ENCODE peak calls at places on chromosomes 12 and 14, in four cellular contexts. U is epithelial cell of esophagus; M is CD8-positive, alpha-beta T cell; O is choroid plexus epithelial cell. X is an unnamed sample.

GRCh38 chr12:57276935-57277563 is 26.1 kb upstream of the STAC3 start:
- DNase-seq in O (peak; percentile 60), M (no peak), U (peak; percentile 16), X (peak; percentile 21)

GRCh38 chr12:100823988-100824387 is 29.4 kb downstream of the ANO4 start:
- DNase-seq in O (peak; percentile 21), M (no peak), U (peak; percentile 80), X (peak; percentile 27)

GRCh38 chr12:82883396-82884360 is 197.0 kb downstream of the TMTC2 start:
- DNase-seq in O (no peak), M (no peak), U (no peak), X (no peak)

GRCh38 chr14:33335366-33335765 is 396.7 kb downstream of the NPAS3 start:
- DNase-seq in O (peak; percentile 22), M (no peak), U (no peak), X (no peak)

GRCh38 chr12:101207086-101207780 is 2.8 kb downstream of the SLC5A8 start:
- DNase-seq in M (no peak), U (peak; percentile 77), O (no peak), X (no peak)

GRCh38 chr12:91432079-91432478 is 249.5 kb upstream of the DCN start:
- DNase-seq in M (no peak), O (peak; percentile 90), U (no peak), X (peak; percentile 37)

GRCh38 chr14:101636081-101636560 is 74.8 kb downstream of the DIO3 start:
- DNase-seq in U (no peak), O (no peak), M (no peak), X (no peak)

GRCh38 chr12:20524113-20524512 is 155.8 kb downstream of the PDE3A start:
- DNase-seq in M (no peak), O (no peak), U (no peak), X (no peak)

GRCh38 chr14:104445086-104445485 is 134.5 kb upstream of the C14orf180 start:
- DNase-seq in O (no peak), M (no peak), U (no peak), X (no peak)

GRCh38 chr14:98236314-98236713 is 1035.7 kb downstream of the BCL11B start:
- DNase-seq in O (no peak), M (no peak), U (no peak), X (no peak)

GRCh38 chr14:91899213-91899612 is 31.9 kb upstream of the TC2N start:
- DNase-seq in O (no peak), M (no peak), U (peak; percentile 42), X (no peak)

GRCh38 chr14:32602699-32603098 is 273.6 kb downstream of the AKAP6 start:
- DNase-seq in U (no peak), O (no peak), M (no peak), X (no peak)

GRCh38 chr14:28058012-28058296 is 708.6 kb upstream of the FOXG1 start:
- DNase-seq in M (no peak), O (no peak), U (no peak), X (no peak)

GRCh38 chr14:23185046-23185445 is 1.6 kb upstream of the SLC7A8 start:
- DNase-seq in U (peak; percentile 67), O (peak; percentile 66), M (no peak), X (peak; percentile 24)

GRCh38 chr12:47032644-47033043 is 46.8 kb upstream of the PCED1B start:
- DNase-seq in M (no peak), U (peak; percentile 71), O (peak; percentile 87), X (peak; percentile 81)

GRCh38 chr12:51814311-51815088 is 34.0 kb downstream of the FIGNL2 start:
- DNase-seq in O (peak; percentile 72), M (peak; percentile 71), U (peak; percentile 65), X (peak; percentile 56)
- TF ChIP-seq CTCF in O (peak; percentile 57), M (peak; percentile 71), U (peak; percentile 39), X (peak; percentile 66)

DNA sequence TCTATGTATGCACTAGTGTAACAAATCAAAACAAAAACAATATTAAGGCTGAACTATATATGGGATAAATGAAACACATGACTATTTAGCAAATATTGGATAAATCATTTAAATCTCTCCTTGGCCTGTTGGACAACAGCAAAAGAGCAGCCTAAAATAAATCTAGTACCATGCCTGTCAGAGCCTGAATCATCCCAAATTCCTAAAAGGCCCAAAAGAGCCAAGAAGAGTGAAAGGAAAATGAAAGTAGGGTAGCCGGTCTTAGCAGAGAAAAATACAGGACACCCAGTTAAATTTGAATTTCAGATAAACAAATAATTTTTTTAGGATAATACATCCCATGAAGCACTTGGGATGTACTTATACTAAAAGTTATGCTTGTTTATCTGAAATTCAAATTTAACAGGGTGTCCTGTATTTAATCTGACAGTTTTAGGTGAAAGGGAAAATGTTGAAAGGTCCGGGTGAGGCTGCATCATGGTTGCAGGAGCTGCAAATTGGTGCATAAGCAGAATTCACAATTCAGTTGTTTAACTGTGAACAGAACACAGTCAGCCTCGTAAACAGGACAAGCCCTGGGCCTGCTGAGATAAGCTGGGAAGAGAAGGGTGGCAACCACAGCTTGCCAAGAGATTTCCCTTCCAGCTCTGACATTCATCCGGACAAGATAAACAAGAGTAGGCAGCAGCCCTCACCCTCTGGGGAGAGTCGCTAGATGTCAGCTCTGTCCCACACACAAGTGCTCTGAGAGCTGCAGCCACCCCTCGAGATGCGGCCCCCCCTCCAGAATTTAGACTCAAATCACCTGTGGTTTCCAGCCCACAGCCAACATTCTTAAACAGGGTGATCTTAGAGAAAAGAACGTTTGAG is 30.3 kb downstream of the DMAC2L start:
- DNase-seq in U (peak; percentile 68), M (peak; percentile 45), O (peak; percentile 88), X (peak; percentile 75)
- H3K4me3 ChIP-seq in U (no peak overlapping the region), M (no peak overlapping the region), O (no peak overlapping the region), X (no peak overlapping the region)

GRCh38 chr12:2052861-2053674 is at the start of gene CACNA1C:
- DNase-seq in O (peak; percentile 66), U (peak; percentile 42), M (no peak), X (peak; percentile 52)
- TF ChIP-seq CTCF in O (peak; percentile 40), U (no peak), M (no peak), X (peak; percentile 35)

DNA sequence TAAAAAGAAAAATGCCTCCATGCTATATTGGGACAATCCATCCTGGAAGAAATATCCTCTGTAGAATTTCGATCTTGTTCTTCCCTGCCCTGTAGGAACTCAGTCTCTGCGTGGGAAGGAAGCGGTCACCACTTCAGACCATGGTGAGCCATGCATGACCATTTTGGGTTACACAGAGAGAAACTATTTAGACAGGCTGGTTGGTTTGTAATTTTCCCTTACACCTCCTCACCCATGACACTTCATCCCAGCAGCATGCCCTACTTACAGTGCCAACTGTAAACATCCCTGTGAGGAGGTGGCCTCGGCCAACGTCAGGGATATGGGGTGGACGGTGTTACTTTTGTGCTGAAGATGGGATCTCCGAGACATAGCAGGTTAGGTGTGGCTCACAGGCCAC is 121.4 kb downstream of the SMOC1 start:
- DNase-seq in U (peak; percentile 77), O (no peak), M (no peak), X (no peak)
- H3K4me3 ChIP-seq in U (no peak overlapping the region), O (no peak overlapping the region), M (no peak overlapping the region), X (no peak overlapping the region)

DNA sequence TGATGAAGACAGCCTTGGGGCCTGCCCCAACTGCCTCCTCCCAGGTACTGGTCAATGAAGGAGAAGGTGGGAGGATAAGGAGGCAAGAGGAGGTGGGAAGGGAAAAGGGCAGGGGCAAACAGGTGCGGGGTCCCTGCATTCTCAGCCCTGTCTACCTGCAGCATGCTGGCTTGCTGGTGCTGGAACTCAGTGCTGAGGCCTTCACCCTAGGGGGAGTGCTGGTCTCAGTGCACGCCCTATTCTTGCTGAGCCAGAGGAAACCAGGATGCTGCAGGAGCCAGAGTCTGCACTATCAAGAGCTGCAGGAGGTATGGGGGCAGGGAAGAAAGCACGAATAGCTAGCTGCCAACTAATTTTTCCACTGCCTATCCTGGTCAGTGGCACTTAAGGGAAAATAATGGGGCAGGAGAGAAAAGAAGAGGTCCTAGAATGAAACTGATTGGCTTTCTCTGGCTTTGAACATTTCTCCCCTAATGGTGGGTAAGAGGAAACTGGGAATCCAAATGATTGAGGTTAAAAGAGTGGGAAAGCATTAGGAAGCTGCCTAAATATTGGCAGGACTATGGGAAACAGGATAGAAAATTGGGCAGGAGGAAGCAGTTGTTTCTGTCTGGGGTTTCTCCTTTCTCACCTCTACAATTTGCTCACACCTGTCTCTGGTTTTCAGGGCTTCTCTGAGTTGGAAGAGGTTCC is 1.8 kb downstream of the TMEM253 start:
- DNase-seq in O (no peak), U (no peak), M (no peak), X (no peak)
- TF ChIP-seq CTCF in O (no peak), U (no peak), M (no peak), X (no peak)

GRCh38 chr12:112005419-112006395 is 7.3 kb downstream of the TMEM116 start:
- DNase-seq in M (no peak), O (peak; percentile 33), U (peak; percentile 51), X (no peak)
- H3K4me3 ChIP-seq in M (no peak overlapping the region), O (no peak overlapping the region), U (no peak overlapping the region), X (no peak overlapping the region)

X was measured in astrocyte of the spinal cord.